ENCODE peak calls at places on chromosomes 13 and 19, in five cellular contexts. S, I, C, T and A are unnamed samples.

GRCh38 chr13:76725211-76725610 is 161.0 kb downstream of the KCTD12 start:
- DNase-seq in I (no peak), S (no peak), C (no peak), T (no peak), A (peak)

GRCh38 chr13:59700281-59700680 is 463.4 kb downstream of the DIAPH3 start:
- DNase-seq in I (no peak), T (no peak), S (no peak), C (no peak), A (peak)

GRCh38 chr19:48506138-48506733 is 5.4 kb downstream of the LMTK3 start:
- DNase-seq in T (no peak), I (no peak), S (no peak), C (no peak), A (no peak)

GRCh38 chr19:40162104-40162503 is 29.1 kb upstream of the MAP3K10 start:
- DNase-seq in C (no peak), T (no peak), S (no peak), I (no peak), A (no peak)

GRCh38 chr13:65401315-65401714 is 1828.8 kb downstream of the PCDH9 start:
- DNase-seq in S (no peak), C (no peak), I (no peak), T (no peak), A (no peak)

GRCh38 chr19:40719414-40719894 is 2.5 kb downstream of the ITPKC start:
- DNase-seq in C (no peak), T (no peak), I (no peak), S (no peak), A (no peak)

GRCh38 chr19:44747739-44748425 is 626 bp upstream of the BCL3 start:
- DNase-seq in C (no peak), T (peak), I (peak), S (peak), A (no peak)

GRCh38 chr19:41408256-41408655 is 10.6 kb downstream of the BCKDHA start:
- DNase-seq in S (no peak), I (no peak), T (no peak), C (no peak), A (no peak)

GRCh38 chr19:46487802-46488445 is 7.7 kb downstream of the PNMA8B start:
- DNase-seq in C (peak), I (peak), T (peak), S (peak), A (no peak)

GRCh38 chr13:113978741-113979481 is 5.0 kb upstream of the C13orf46 start:
- DNase-seq in S (no peak), C (no peak), T (peak), I (no peak), A (no peak)

GRCh38 chr19:56423985-56424353 is 19.8 kb downstream of the ZNF583 start:
- DNase-seq in T (no peak), I (no peak), S (no peak), C (no peak), A (no peak)

GRCh38 chr19:54458648-54459281 is 4.8 kb downstream of the LENG9 start:
- DNase-seq in C (no peak), I (no peak), S (no peak), T (no peak), A (no peak)

GRCh38 chr13:21691928-21692327 is 21.1 kb downstream of the FGF9 start:
- DNase-seq in I (no peak), C (no peak), S (no peak), T (no peak), A (no peak)

GRCh38 chr13:40916207-40916998 is 102.7 kb downstream of the ELF1 start:
- DNase-seq in T (no peak), S (no peak), C (no peak), I (no peak), A (no peak)

GRCh38 chr19:39582891-39583625 is 19.3 kb upstream of the LGALS13 start:
- DNase-seq in C (no peak), I (no peak), T (no peak), S (no peak), A (no peak)

GRCh38 chr13:98599502-98600328 is 22.8 kb upstream of the STK24 start:
- DNase-seq in C (no peak), T (no peak), S (no peak), I (no peak), A (no peak)